ENCODE peak calls at places on chromosomes 7 and 10, in seven cellular contexts. One of them, this sample, is unnamed.

GRCh38 chr7:85475071-85475470 is 288.2 kb upstream of the SEMA3D start:
- DNase-seq in PC-3: no peak
- DNase-seq in GM23248: no peak
- DNase-seq in colonic mucosa: no peak
- DNase-seq in neuronal stem cell: no peak
- DNase-seq in IMR-90: no peak
- DNase-seq in H9: no peak
- DNase-seq in this sample: no peak

GRCh38 chr7:74466196-74466813 is 12.6 kb downstream of the GTF2IRD1 start:
- DNase-seq in neuronal stem cell: no peak
- DNase-seq in GM23248: no peak
- DNase-seq in H9: no peak
- DNase-seq in IMR-90: no peak
- DNase-seq in colonic mucosa: no peak
- DNase-seq in PC-3: no peak
- DNase-seq in this sample: peak; percentile 79

GRCh38 chr10:4527281-4527960 is 298.6 kb upstream of the AKR1E2 start:
- DNase-seq in GM23248: peak; percentile 71
- DNase-seq in colonic mucosa: no peak
- DNase-seq in neuronal stem cell: no peak
- DNase-seq in H9: no peak
- DNase-seq in PC-3: peak; percentile 20
- DNase-seq in IMR-90: peak; percentile 41
- DNase-seq in this sample: no peak

GRCh38 chr7:132430041-132430440 is 146.2 kb downstream of the PLXNA4 start:
- DNase-seq in GM23248: no peak
- DNase-seq in PC-3: no peak
- DNase-seq in neuronal stem cell: no peak
- DNase-seq in colonic mucosa: no peak
- DNase-seq in H9: no peak
- DNase-seq in IMR-90: no peak
- DNase-seq in this sample: no peak

GRCh38 chr10:77004917-77005564 is 632.6 kb downstream of the KCNMA1 start:
- DNase-seq in IMR-90: peak; percentile 58
- DNase-seq in neuronal stem cell: peak; percentile 72
- DNase-seq in H9: peak; percentile 37
- DNase-seq in PC-3: peak; percentile 99
- DNase-seq in colonic mucosa: peak; percentile 33
- DNase-seq in GM23248: peak; percentile 68
- DNase-seq in this sample: peak; percentile 73

GRCh38 chr7:141073173-141073640 is 657 bp upstream of the TMEM178B start:
- DNase-seq in neuronal stem cell: peak; percentile 77
- DNase-seq in IMR-90: peak; percentile 44
- DNase-seq in colonic mucosa: no peak
- DNase-seq in PC-3: peak; percentile 7
- DNase-seq in GM23248: peak; percentile 73
- DNase-seq in H9: no peak
- DNase-seq in this sample: peak; percentile 89

GRCh38 chr7:129188892-129189660 is 643 bp downstream of the SMO start:
- DNase-seq in GM23248: peak; percentile 68
- DNase-seq in IMR-90: peak; percentile 27
- DNase-seq in PC-3: no peak
- DNase-seq in colonic mucosa: no peak
- DNase-seq in neuronal stem cell: no peak
- DNase-seq in H9: peak; percentile 44
- DNase-seq in this sample: peak; percentile 73

GRCh38 chr10:36531621-36532020 is 593.8 kb upstream of the ANKRD30A start:
- DNase-seq in IMR-90: peak; percentile 55
- DNase-seq in neuronal stem cell: no peak
- DNase-seq in H9: no peak
- DNase-seq in PC-3: peak; percentile 97
- DNase-seq in GM23248: peak; percentile 78
- DNase-seq in colonic mucosa: no peak
- DNase-seq in this sample: no peak

GRCh38 chr10:124539935-124540641 is 78.5 kb downstream of the LHPP start:
- DNase-seq in colonic mucosa: peak; percentile 58
- DNase-seq in PC-3: peak; percentile 24
- DNase-seq in H9: peak; percentile 78
- DNase-seq in neuronal stem cell: peak; percentile 57
- DNase-seq in IMR-90: peak; percentile 18
- DNase-seq in GM23248: peak; percentile 66
- DNase-seq in this sample: peak; percentile 91

GRCh38 chr7:118590107-118590506 is 365.6 kb downstream of the ANKRD7 start:
- DNase-seq in neuronal stem cell: no peak
- DNase-seq in PC-3: peak; percentile 12
- DNase-seq in GM23248: no peak
- DNase-seq in colonic mucosa: no peak
- DNase-seq in IMR-90: no peak
- DNase-seq in H9: peak; percentile 43
- DNase-seq in this sample: peak; percentile 76

GRCh38 chr10:53356616-53357349 is 584.2 kb upstream of the MBL2 start:
- DNase-seq in H9: no peak
- DNase-seq in colonic mucosa: no peak
- DNase-seq in PC-3: peak; percentile 97
- DNase-seq in IMR-90: no peak
- DNase-seq in GM23248: peak; percentile 2
- DNase-seq in neuronal stem cell: no peak
- DNase-seq in this sample: no peak

GRCh38 chr7:2616387-2616966 is 15.3 kb upstream of the TTYH3 start:
- DNase-seq in PC-3: no peak
- DNase-seq in neuronal stem cell: no peak
- DNase-seq in colonic mucosa: no peak
- DNase-seq in H9: no peak
- DNase-seq in IMR-90: no peak
- DNase-seq in GM23248: no peak
- DNase-seq in this sample: no peak
- H3K9ac ChIP-seq in PC-3: no peak overlapping the region
- H3K9ac ChIP-seq in neuronal stem cell: peak overlapping the region; percentile 63
- H3K9ac ChIP-seq in colonic mucosa: no peak overlapping the region
- H3K9ac ChIP-seq in H9: no peak overlapping the region
- H3K9ac ChIP-seq in IMR-90: no peak overlapping the region
- H3K9ac ChIP-seq in GM23248: no peak overlapping the region
- H3K9ac ChIP-seq in this sample: no peak overlapping the region

DNA sequence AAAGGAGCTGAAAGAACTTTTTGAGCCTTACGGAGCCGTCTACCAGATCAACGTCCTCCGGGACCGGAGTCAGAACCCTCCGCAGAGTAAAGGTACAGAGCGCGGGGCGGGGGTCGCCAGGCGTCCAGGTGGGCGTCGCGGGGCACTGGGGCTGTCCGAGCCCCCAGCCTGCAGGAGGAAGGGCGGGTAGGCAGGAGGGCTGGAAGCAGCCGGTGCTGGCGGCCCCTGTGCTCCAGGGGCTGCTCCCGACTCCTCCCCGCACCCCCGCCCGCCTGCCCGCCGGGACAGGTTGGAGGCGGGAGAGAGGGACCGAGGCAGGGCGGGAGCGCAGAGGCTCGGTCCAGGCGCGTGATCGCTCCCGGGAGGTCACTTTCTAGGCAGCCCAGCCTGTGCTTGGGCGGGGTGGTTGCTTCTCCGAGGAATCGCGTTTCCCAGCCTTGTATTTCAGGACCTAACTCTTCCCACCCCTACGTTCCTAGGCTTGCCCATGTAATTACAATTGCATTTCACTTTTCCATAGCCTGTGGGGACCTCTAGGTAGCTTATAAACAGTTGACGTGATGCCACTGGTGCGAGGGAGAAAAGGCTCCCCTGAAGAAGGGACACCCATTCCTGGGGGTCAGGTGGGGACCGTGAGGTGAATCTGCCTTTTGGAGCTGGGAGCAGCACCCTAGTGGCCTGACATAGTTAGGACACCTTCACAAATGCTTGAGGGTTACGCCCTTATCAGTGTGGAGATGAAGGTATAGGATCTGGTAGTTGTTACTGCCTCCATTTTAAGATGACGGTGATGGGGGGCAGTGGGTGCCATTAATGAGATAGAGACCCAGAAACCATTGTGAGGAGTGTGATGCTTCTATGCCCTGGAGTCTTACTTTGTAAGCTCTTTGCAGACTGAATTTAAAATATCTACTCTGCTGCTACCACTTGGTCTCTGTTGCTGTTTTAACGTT is 148.2 kb downstream of the CELF2 start:
- DNase-seq in colonic mucosa: peak; percentile 32
- DNase-seq in neuronal stem cell: peak; percentile 51
- DNase-seq in IMR-90: no peak
- DNase-seq in GM23248: peak; percentile 53
- DNase-seq in H9: peak; percentile 70
- DNase-seq in PC-3: no peak
- DNase-seq in this sample: peak; percentile 85
- H3K27ac ChIP-seq in colonic mucosa: peak overlapping the region; percentile 66
- H3K27ac ChIP-seq in neuronal stem cell: peak overlapping the region; percentile 98
- H3K27ac ChIP-seq in IMR-90: no peak overlapping the region
- H3K27ac ChIP-seq in GM23248: peak overlapping the region; percentile 13
- H3K27ac ChIP-seq in H9: no peak overlapping the region
- H3K27ac ChIP-seq in PC-3: no peak overlapping the region
- H3K27ac ChIP-seq in this sample: no peak overlapping the region

GRCh38 chr10:85645097-85645496 is 721.5 kb downstream of the GRID1 start:
- DNase-seq in GM23248: no peak
- DNase-seq in H9: no peak
- DNase-seq in neuronal stem cell: no peak
- DNase-seq in IMR-90: no peak
- DNase-seq in colonic mucosa: no peak
- DNase-seq in PC-3: no peak
- DNase-seq in this sample: peak; percentile 24

GRCh38 chr10:85641479-85641967 is 725.1 kb downstream of the GRID1 start:
- DNase-seq in IMR-90: no peak
- DNase-seq in GM23248: no peak
- DNase-seq in neuronal stem cell: no peak
- DNase-seq in H9: no peak
- DNase-seq in PC-3: peak; percentile 15
- DNase-seq in colonic mucosa: no peak
- DNase-seq in this sample: peak; percentile 39

GRCh38 chr10:85643839-85644525 is 722.6 kb downstream of the GRID1 start:
- DNase-seq in PC-3: peak; percentile 63
- DNase-seq in H9: no peak
- DNase-seq in GM23248: no peak
- DNase-seq in colonic mucosa: peak; percentile 45
- DNase-seq in IMR-90: no peak
- DNase-seq in neuronal stem cell: no peak
- DNase-seq in this sample: peak; percentile 41

GRCh38 chr10:85642082-85642420 is 724.5 kb downstream of the GRID1 start:
- DNase-seq in H9: no peak
- DNase-seq in colonic mucosa: no peak
- DNase-seq in IMR-90: no peak
- DNase-seq in PC-3: peak; percentile 60
- DNase-seq in neuronal stem cell: no peak
- DNase-seq in GM23248: no peak
- DNase-seq in this sample: no peak

GRCh38 chr10:85642421-85643170 is 724.0 kb downstream of the GRID1 start:
- DNase-seq in H9: no peak
- DNase-seq in neuronal stem cell: no peak
- DNase-seq in colonic mucosa: peak; percentile 31
- DNase-seq in GM23248: peak; percentile 46
- DNase-seq in IMR-90: no peak
- DNase-seq in PC-3: peak; percentile 74
- DNase-seq in this sample: peak; percentile 59
- H3K9ac ChIP-seq in H9: no peak overlapping the region
- H3K9ac ChIP-seq in neuronal stem cell: no peak overlapping the region
- H3K9ac ChIP-seq in colonic mucosa: no peak overlapping the region
- H3K9ac ChIP-seq in GM23248: no peak overlapping the region
- H3K9ac ChIP-seq in IMR-90: no peak overlapping the region
- H3K9ac ChIP-seq in PC-3: peak overlapping the region; percentile 8
- H3K9ac ChIP-seq in this sample: peak overlapping the region; percentile 65

GRCh38 chr10:85645851-85646250 is 720.7 kb downstream of the GRID1 start:
- DNase-seq in GM23248: no peak
- DNase-seq in neuronal stem cell: no peak
- DNase-seq in PC-3: no peak
- DNase-seq in colonic mucosa: no peak
- DNase-seq in IMR-90: no peak
- DNase-seq in H9: no peak
- DNase-seq in this sample: peak; percentile 22

GRCh38 chr10:85646312-85646711 is 720.3 kb downstream of the GRID1 start:
- DNase-seq in IMR-90: no peak
- DNase-seq in neuronal stem cell: no peak
- DNase-seq in PC-3: peak; percentile 20
- DNase-seq in colonic mucosa: no peak
- DNase-seq in H9: no peak
- DNase-seq in GM23248: no peak
- DNase-seq in this sample: peak; percentile 10

GRCh38 chr10:85638797-85639196 is 727.8 kb downstream of the GRID1 start:
- DNase-seq in IMR-90: no peak
- DNase-seq in PC-3: no peak
- DNase-seq in H9: no peak
- DNase-seq in GM23248: no peak
- DNase-seq in colonic mucosa: no peak
- DNase-seq in neuronal stem cell: no peak
- DNase-seq in this sample: no peak

GRCh38 chr10:85648279-85648754 is 718.3 kb downstream of the GRID1 start:
- DNase-seq in PC-3: no peak
- DNase-seq in GM23248: no peak
- DNase-seq in neuronal stem cell: no peak
- DNase-seq in colonic mucosa: no peak
- DNase-seq in IMR-90: no peak
- DNase-seq in H9: no peak
- DNase-seq in this sample: no peak

DNA sequence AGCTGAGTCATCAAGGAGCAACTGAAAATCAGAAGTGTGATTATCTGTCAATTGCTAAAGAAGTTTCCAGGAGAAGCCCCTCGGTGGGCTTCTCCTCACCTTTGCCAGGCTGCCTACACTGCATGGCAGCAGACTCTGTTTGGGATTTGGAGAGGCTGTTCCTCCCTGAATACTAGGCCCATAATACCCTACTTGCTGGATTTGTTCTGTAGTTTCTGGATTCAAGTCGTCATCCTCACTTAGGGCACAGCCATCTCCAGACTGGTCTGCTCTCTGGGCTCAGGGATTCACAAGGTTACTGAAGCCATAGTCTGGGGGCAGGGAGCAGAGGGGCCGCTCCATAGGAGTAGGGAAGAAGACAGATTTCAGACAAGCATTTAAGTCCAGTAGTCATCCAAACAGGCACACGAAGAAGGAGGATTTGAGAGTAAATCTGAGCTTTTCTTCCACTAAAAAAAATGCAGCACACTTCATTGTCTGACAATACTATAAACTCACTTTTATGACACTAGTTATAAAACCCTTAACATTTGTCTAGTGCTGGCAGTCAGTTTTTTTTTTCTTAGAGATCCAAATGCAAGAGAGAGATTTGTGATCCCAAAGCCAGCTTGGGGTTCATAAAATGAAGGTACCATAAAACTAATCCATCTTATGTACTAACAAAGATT is 723.3 kb downstream of the GRID1 start:
- DNase-seq in PC-3: no peak
- DNase-seq in GM23248: no peak
- DNase-seq in colonic mucosa: no peak
- DNase-seq in neuronal stem cell: no peak
- DNase-seq in IMR-90: no peak
- DNase-seq in H9: no peak
- DNase-seq in this sample: peak; percentile 56
- H3K27ac ChIP-seq in PC-3: peak overlapping the region; percentile 85
- H3K27ac ChIP-seq in GM23248: no peak overlapping the region
- H3K27ac ChIP-seq in colonic mucosa: peak overlapping the region; percentile 67
- H3K27ac ChIP-seq in neuronal stem cell: no peak overlapping the region
- H3K27ac ChIP-seq in IMR-90: no peak overlapping the region
- H3K27ac ChIP-seq in H9: no peak overlapping the region
- H3K27ac ChIP-seq in this sample: no peak overlapping the region